ENCODE peak calls at places on chromosomes 7 and 10, in seven cellular contexts. One of them, this sample, is unnamed.

GRCh38 chr7:37552021-37552420 is 103.4 kb upstream of the ELMO1 start:
- DNase-seq in H1: no peak
- DNase-seq in IMR-90: no peak
- DNase-seq in H9: no peak
- DNase-seq in neuronal stem cell: peak
- DNase-seq in mesenchymal stem cell: no peak
- DNase-seq in trophoblast cell: no peak
- DNase-seq in this sample: peak

GRCh38 chr10:45515630-45516029 is 141.6 kb downstream of the ALOX5 start:
- DNase-seq in H1: no peak
- DNase-seq in IMR-90: no peak
- DNase-seq in H9: no peak
- DNase-seq in neuronal stem cell: peak
- DNase-seq in mesenchymal stem cell: no peak
- DNase-seq in trophoblast cell: no peak
- DNase-seq in this sample: no peak

GRCh38 chr10:23413629-23414089 is 25.2 kb upstream of the OTUD1 start:
- DNase-seq in H1: no peak
- DNase-seq in IMR-90: no peak
- DNase-seq in H9: no peak
- DNase-seq in neuronal stem cell: no peak
- DNase-seq in mesenchymal stem cell: no peak
- DNase-seq in trophoblast cell: no peak
- DNase-seq in this sample: no peak

GRCh38 chr10:125709553-125710266 is 9.8 kb upstream of the EDRF1 start:
- DNase-seq in H1: no peak
- DNase-seq in IMR-90: peak
- DNase-seq in H9: no peak
- DNase-seq in neuronal stem cell: no peak
- DNase-seq in mesenchymal stem cell: peak
- DNase-seq in trophoblast cell: no peak
- DNase-seq in this sample: peak

GRCh38 chr7:103141753-103142404 is 7.0 kb downstream of the NAPEPLD start:
- DNase-seq in H1: no peak
- DNase-seq in IMR-90: no peak
- DNase-seq in H9: no peak
- DNase-seq in neuronal stem cell: no peak
- DNase-seq in mesenchymal stem cell: no peak
- DNase-seq in trophoblast cell: no peak
- DNase-seq in this sample: no peak

GRCh38 chr7:74043523-74043951 is 15.6 kb downstream of the ELN start:
- DNase-seq in H1: no peak
- DNase-seq in IMR-90: peak
- DNase-seq in H9: peak
- DNase-seq in neuronal stem cell: no peak
- DNase-seq in mesenchymal stem cell: peak
- DNase-seq in trophoblast cell: no peak
- DNase-seq in this sample: peak

GRCh38 chr7:29807179-29807841 is 1.0 kb downstream of the WIPF3 start:
- DNase-seq in H1: no peak
- DNase-seq in IMR-90: no peak
- DNase-seq in H9: peak
- DNase-seq in neuronal stem cell: peak
- DNase-seq in mesenchymal stem cell: peak
- DNase-seq in trophoblast cell: no peak
- DNase-seq in this sample: peak

GRCh38 chr7:137754076-137754851 is 92.5 kb downstream of the DGKI start:
- DNase-seq in H1: no peak
- DNase-seq in IMR-90: peak
- DNase-seq in H9: no peak
- DNase-seq in neuronal stem cell: no peak
- DNase-seq in mesenchymal stem cell: no peak
- DNase-seq in trophoblast cell: no peak
- DNase-seq in this sample: peak

GRCh38 chr10:18185621-18186020 is 45.4 kb downstream of the CACNB2 start:
- DNase-seq in H1: no peak
- DNase-seq in IMR-90: no peak
- DNase-seq in H9: no peak
- DNase-seq in neuronal stem cell: no peak
- DNase-seq in mesenchymal stem cell: no peak
- DNase-seq in trophoblast cell: no peak
- DNase-seq in this sample: no peak

DNA sequence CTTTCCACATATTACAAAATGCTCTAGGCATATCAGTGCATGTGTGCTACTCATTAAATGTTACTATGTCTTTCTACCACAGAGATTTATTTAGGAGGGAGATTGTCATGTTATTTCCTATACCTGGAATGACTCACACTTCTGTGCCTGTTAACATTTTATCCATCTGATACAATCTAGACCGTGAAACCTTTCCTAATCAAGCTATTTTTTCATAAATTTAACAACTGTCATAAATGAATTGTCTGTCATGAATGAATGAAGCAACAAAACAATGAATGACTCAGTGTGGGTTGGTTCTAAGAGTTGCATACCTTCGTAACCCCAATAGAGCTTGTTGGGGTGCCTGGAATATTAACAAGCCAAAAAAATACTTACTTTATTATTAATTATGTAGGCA is 554.3 kb downstream of the GRM8 start:
- DNase-seq in H1: no peak
- DNase-seq in IMR-90: no peak
- DNase-seq in H9: no peak
- DNase-seq in neuronal stem cell: no peak
- DNase-seq in mesenchymal stem cell: no peak
- DNase-seq in trophoblast cell: no peak
- DNase-seq in this sample: no peak
- H2BK5ac ChIP-seq in H1: no peak
- H2BK5ac ChIP-seq in IMR-90: no peak
- H2BK5ac ChIP-seq in H9: no peak
- H2BK5ac ChIP-seq in neuronal stem cell: no peak
- H2BK5ac ChIP-seq in mesenchymal stem cell: no peak
- H2BK5ac ChIP-seq in trophoblast cell: no peak
- H2BK5ac ChIP-seq in this sample: no peak

DNA sequence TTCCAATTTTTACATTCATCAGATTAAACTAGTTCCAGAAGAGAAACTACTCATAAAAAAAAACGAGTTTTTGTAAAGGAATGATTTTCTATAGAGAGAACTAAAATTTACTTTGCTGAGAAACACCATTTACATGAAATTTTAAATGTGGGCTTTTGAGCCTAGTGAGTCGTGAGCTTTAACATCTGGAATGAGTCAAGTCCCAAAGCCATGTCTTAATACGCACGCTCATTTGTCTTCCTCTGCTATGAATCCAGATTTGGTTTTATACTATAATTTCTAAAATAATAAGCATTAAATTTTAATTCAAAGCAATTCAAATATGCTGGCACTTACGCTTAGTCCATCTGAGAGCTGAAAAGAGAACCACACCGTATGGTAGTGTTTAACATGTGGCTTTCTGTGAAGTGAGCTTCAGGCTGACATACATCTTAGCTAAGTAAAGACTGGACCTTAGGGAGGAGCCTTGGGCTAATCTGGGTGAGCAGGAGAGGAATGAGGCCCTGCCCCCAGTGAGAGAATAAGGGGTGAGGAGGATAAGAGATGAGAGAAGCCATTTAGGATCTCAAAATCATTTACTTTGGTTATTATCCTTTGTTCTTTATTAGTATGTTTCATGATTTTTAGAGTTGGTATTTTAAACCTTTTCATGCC is 52.2 kb downstream of the CUBN start:
- DNase-seq in H1: no peak
- DNase-seq in IMR-90: peak
- DNase-seq in H9: no peak
- DNase-seq in neuronal stem cell: no peak
- DNase-seq in mesenchymal stem cell: no peak
- DNase-seq in trophoblast cell: no peak
- DNase-seq in this sample: no peak
- H2BK5ac ChIP-seq in H1: no peak
- H2BK5ac ChIP-seq in IMR-90: peak
- H2BK5ac ChIP-seq in H9: no peak
- H2BK5ac ChIP-seq in neuronal stem cell: no peak
- H2BK5ac ChIP-seq in mesenchymal stem cell: no peak
- H2BK5ac ChIP-seq in trophoblast cell: no peak
- H2BK5ac ChIP-seq in this sample: no peak

DNA sequence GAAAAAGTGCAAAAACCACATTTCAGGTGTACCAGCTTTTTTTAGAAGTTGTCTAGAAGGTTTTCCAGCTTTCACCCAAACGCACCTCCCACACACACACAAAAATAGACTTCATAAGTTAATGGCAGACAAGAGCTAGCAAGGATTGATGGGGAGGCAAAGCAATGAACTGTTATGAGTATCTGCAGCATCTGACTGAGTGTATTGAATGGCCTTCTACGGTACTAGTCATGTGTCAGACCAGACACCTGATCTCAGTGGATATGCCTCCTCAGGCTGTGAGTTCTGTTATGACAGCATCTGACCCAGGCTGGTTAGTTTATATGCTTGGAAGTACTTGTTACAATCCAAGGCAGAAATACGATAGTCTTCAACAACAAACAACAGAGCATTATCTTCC is 406.1 kb upstream of the AUTS2 start:
- DNase-seq in H1: no peak
- DNase-seq in IMR-90: no peak
- DNase-seq in H9: no peak
- DNase-seq in neuronal stem cell: no peak
- DNase-seq in mesenchymal stem cell: no peak
- DNase-seq in trophoblast cell: no peak
- DNase-seq in this sample: no peak
- H2BK5ac ChIP-seq in H1: no peak
- H2BK5ac ChIP-seq in IMR-90: no peak
- H2BK5ac ChIP-seq in H9: no peak
- H2BK5ac ChIP-seq in neuronal stem cell: no peak
- H2BK5ac ChIP-seq in mesenchymal stem cell: no peak
- H2BK5ac ChIP-seq in trophoblast cell: no peak
- H2BK5ac ChIP-seq in this sample: no peak

GRCh38 chr10:81534991-81535390 is 340.0 kb upstream of the NRG3 start:
- DNase-seq in H1: no peak
- DNase-seq in IMR-90: no peak
- DNase-seq in H9: no peak
- DNase-seq in neuronal stem cell: no peak
- DNase-seq in mesenchymal stem cell: no peak
- DNase-seq in trophoblast cell: no peak
- DNase-seq in this sample: no peak
- H2BK5ac ChIP-seq in H1: no peak
- H2BK5ac ChIP-seq in IMR-90: no peak
- H2BK5ac ChIP-seq in H9: no peak
- H2BK5ac ChIP-seq in neuronal stem cell: no peak
- H2BK5ac ChIP-seq in mesenchymal stem cell: no peak
- H2BK5ac ChIP-seq in trophoblast cell: no peak
- H2BK5ac ChIP-seq in this sample: no peak

GRCh38 chr7:83467493-83467892 is 181.4 kb downstream of the SEMA3E start:
- DNase-seq in H1: no peak
- DNase-seq in IMR-90: no peak
- DNase-seq in H9: no peak
- DNase-seq in neuronal stem cell: no peak
- DNase-seq in mesenchymal stem cell: no peak
- DNase-seq in trophoblast cell: no peak
- DNase-seq in this sample: peak
- H2BK5ac ChIP-seq in H1: no peak
- H2BK5ac ChIP-seq in IMR-90: no peak
- H2BK5ac ChIP-seq in H9: no peak
- H2BK5ac ChIP-seq in neuronal stem cell: no peak
- H2BK5ac ChIP-seq in mesenchymal stem cell: no peak
- H2BK5ac ChIP-seq in trophoblast cell: no peak
- H2BK5ac ChIP-seq in this sample: no peak

GRCh38 chr10:98391578-98391991 is 23.4 kb downstream of the PYROXD2 start:
- DNase-seq in H1: no peak
- DNase-seq in IMR-90: peak
- DNase-seq in H9: no peak
- DNase-seq in neuronal stem cell: no peak
- DNase-seq in mesenchymal stem cell: no peak
- DNase-seq in trophoblast cell: no peak
- DNase-seq in this sample: no peak

GRCh38 chr10:98391065-98391464 is 23.9 kb downstream of the PYROXD2 start:
- DNase-seq in H1: no peak
- DNase-seq in IMR-90: no peak
- DNase-seq in H9: no peak
- DNase-seq in neuronal stem cell: no peak
- DNase-seq in mesenchymal stem cell: no peak
- DNase-seq in trophoblast cell: no peak
- DNase-seq in this sample: no peak

GRCh38 chr10:98390406-98390805 is 24.6 kb downstream of the PYROXD2 start:
- DNase-seq in H1: no peak
- DNase-seq in IMR-90: no peak
- DNase-seq in H9: no peak
- DNase-seq in neuronal stem cell: no peak
- DNase-seq in mesenchymal stem cell: no peak
- DNase-seq in trophoblast cell: no peak
- DNase-seq in this sample: no peak

GRCh38 chr10:98389398-98389797 is 25.6 kb downstream of the PYROXD2 start:
- DNase-seq in H1: no peak
- DNase-seq in IMR-90: no peak
- DNase-seq in H9: no peak
- DNase-seq in neuronal stem cell: no peak
- DNase-seq in mesenchymal stem cell: no peak
- DNase-seq in trophoblast cell: no peak
- DNase-seq in this sample: no peak

GRCh38 chr10:98388086-98388655 is 26.8 kb downstream of the PYROXD2 start:
- DNase-seq in H1: peak
- DNase-seq in IMR-90: no peak
- DNase-seq in H9: peak
- DNase-seq in neuronal stem cell: no peak
- DNase-seq in mesenchymal stem cell: no peak
- DNase-seq in trophoblast cell: no peak
- DNase-seq in this sample: no peak
- H2BK5ac ChIP-seq in H1: no peak
- H2BK5ac ChIP-seq in IMR-90: no peak
- H2BK5ac ChIP-seq in H9: no peak
- H2BK5ac ChIP-seq in neuronal stem cell: no peak
- H2BK5ac ChIP-seq in mesenchymal stem cell: no peak
- H2BK5ac ChIP-seq in trophoblast cell: no peak
- H2BK5ac ChIP-seq in this sample: no peak

DNA sequence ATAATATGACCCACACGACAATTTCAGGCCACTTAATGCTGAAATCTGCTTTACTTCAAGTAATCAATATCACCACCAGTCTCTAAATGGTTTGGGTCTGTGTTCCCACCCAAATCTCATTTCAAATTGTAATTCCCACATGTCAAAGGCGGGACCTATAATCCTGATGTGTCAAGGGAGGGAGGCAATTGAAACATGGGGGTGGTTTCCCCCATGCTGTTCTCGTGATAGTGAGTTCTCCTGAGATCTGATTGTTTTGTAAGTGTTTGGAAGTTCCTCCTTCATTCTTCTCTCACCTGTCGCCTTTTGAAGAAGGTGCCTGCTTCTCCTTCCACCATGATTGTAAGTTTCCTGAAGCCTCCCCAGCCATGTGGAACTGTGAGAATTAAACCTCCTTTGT is 178.4 kb downstream of the CRPPA start:
- DNase-seq in H1: no peak
- DNase-seq in IMR-90: no peak
- DNase-seq in H9: no peak
- DNase-seq in neuronal stem cell: no peak
- DNase-seq in mesenchymal stem cell: no peak
- DNase-seq in trophoblast cell: no peak
- DNase-seq in this sample: peak
- H2BK5ac ChIP-seq in H1: no peak
- H2BK5ac ChIP-seq in IMR-90: no peak
- H2BK5ac ChIP-seq in H9: no peak
- H2BK5ac ChIP-seq in neuronal stem cell: no peak
- H2BK5ac ChIP-seq in mesenchymal stem cell: no peak
- H2BK5ac ChIP-seq in trophoblast cell: no peak
- H2BK5ac ChIP-seq in this sample: no peak